ENCODE peak calls at places on chromosomes 7 and 10, in four cellular contexts. E is skeletal muscle cell, V is A549, L is lower leg skin. G is an unnamed sample.

GRCh38 chr7:106730021-106730420 is 69.1 kb upstream of the CCDC71L start:
- DNase-seq in E (no peak), L (no peak), V (no peak), G (no peak)

GRCh38 chr7:117750612-117751563 is 122.4 kb downstream of the CTTNBP2 start:
- DNase-seq in V (peak), L (no peak), E (no peak), G (peak)

GRCh38 chr7:135386776-135387175 is 123.1 kb downstream of the CNOT4 start:
- DNase-seq in V (no peak), E (no peak), L (no peak), G (no peak)

GRCh38 chr10:71728218-71728737 is 8.7 kb upstream of the C10orf105 start:
- DNase-seq in L (no peak), V (no peak), E (no peak), G (no peak)

GRCh38 chr10:3805791-3806381 is 20.9 kb upstream of the KLF6 start:
- DNase-seq in L (peak), E (peak), V (peak), G (no peak)

GRCh38 chr10:133131053-133131452 is 29.0 kb upstream of the KNDC1 start:
- DNase-seq in E (no peak), V (no peak), L (no peak), G (no peak)

GRCh38 chr10:30840386-30841074 is 191.1 kb downstream of the ZNF438 start:
- DNase-seq in E (no peak), V (no peak), L (no peak), G (no peak)

GRCh38 chr7:104794154-104794553 is 219.9 kb upstream of the KMT2E start:
- DNase-seq in L (no peak), V (no peak), E (no peak), G (no peak)

GRCh38 chr10:92559051-92559450 is 14.8 kb downstream of the IDE start:
- DNase-seq in L (no peak), E (no peak), V (peak), G (no peak)

GRCh38 chr7:142188846-142189245 is 69.0 kb downstream of the PRSS58 start:
- DNase-seq in L (no peak), E (no peak), V (peak), G (no peak)

GRCh38 chr7:155844019-155844453 is 31.8 kb upstream of the SHH start:
- DNase-seq in V (peak), E (no peak), L (no peak), G (no peak)

GRCh38 chr7:133980794-133981193 is 146.3 kb upstream of the LRGUK start:
- DNase-seq in E (no peak), V (no peak), L (no peak), G (no peak)

GRCh38 chr7:75957021-75957736 is 37.2 kb downstream of the TMEM120A start:
- DNase-seq in E (no peak), L (no peak), V (peak), G (no peak)

GRCh38 chr7:29337628-29338116 is 143.1 kb downstream of the CHN2 start:
- DNase-seq in L (no peak), V (no peak), E (no peak), G (no peak)

GRCh38 chr7:35624299-35625186 is 70.4 kb downstream of the HERPUD2 start:
- DNase-seq in L (no peak), V (peak), E (no peak), G (no peak)

GRCh38 chr10:104123397-104123796 is 1.4 kb downstream of the SFR1 start:
- DNase-seq in L (no peak), E (no peak), V (peak), G (no peak)

G was measured in AG09319.